ENCODE peak calls at places on chromosomes 5 and 9, in four cellular contexts. One of them, this sample, is unnamed.

GRCh38 chr5:69498384-69498783 is 5.8 kb downstream of the OCLN start:
- DNase-seq in ascending aorta: no peak
- DNase-seq in HFFc6: no peak
- DNase-seq in left lung: no peak
- DNase-seq in this sample: no peak

GRCh38 chr5:149680810-149681221 is 49.3 kb upstream of the PPARGC1B start:
- DNase-seq in ascending aorta: no peak
- DNase-seq in HFFc6: no peak
- DNase-seq in left lung: peak
- DNase-seq in this sample: no peak

GRCh38 chr9:119533509-119533908 is 164.3 kb upstream of the BRINP1 start:
- DNase-seq in ascending aorta: no peak
- DNase-seq in HFFc6: no peak
- DNase-seq in left lung: no peak
- DNase-seq in this sample: no peak

GRCh38 chr5:171419663-171420428 is 399 bp downstream of the FGF18 start:
- DNase-seq in ascending aorta: no peak
- DNase-seq in HFFc6: no peak
- DNase-seq in left lung: no peak
- DNase-seq in this sample: no peak

GRCh38 chr5:41762426-41762825 is 107.8 kb downstream of the OXCT1 start:
- DNase-seq in ascending aorta: no peak
- DNase-seq in HFFc6: no peak
- DNase-seq in left lung: no peak
- DNase-seq in this sample: no peak

GRCh38 chr5:89313804-89314588 is 431.0 kb upstream of the MEF2C start:
- DNase-seq in ascending aorta: no peak
- DNase-seq in HFFc6: peak
- DNase-seq in left lung: no peak
- DNase-seq in this sample: peak

GRCh38 chr9:1726993-1727759 is 288.0 kb upstream of the SMARCA2 start:
- DNase-seq in ascending aorta: no peak
- DNase-seq in HFFc6: no peak
- DNase-seq in left lung: no peak
- DNase-seq in this sample: no peak

GRCh38 chr5:99617335-99617734 is 688.5 kb upstream of the CHD1 start:
- DNase-seq in ascending aorta: no peak
- DNase-seq in HFFc6: no peak
- DNase-seq in left lung: no peak
- DNase-seq in this sample: no peak

GRCh38 chr9:136920832-136921231 is 23.7 kb downstream of the FBXW5 start:
- DNase-seq in ascending aorta: no peak
- DNase-seq in HFFc6: no peak
- DNase-seq in left lung: no peak
- DNase-seq in this sample: no peak

GRCh38 chr9:136694163-136694864 is 7.1 kb upstream of the AGPAT2 start:
- DNase-seq in ascending aorta: no peak
- DNase-seq in HFFc6: no peak
- DNase-seq in left lung: peak
- DNase-seq in this sample: no peak

GRCh38 chr5:79202076-79202475 is 33.9 kb upstream of the JMY start:
- DNase-seq in ascending aorta: no peak
- DNase-seq in HFFc6: peak
- DNase-seq in left lung: no peak
- DNase-seq in this sample: no peak

GRCh38 chr5:96990102-96990501 is 54.2 kb downstream of the LNPEP start:
- DNase-seq in ascending aorta: no peak
- DNase-seq in HFFc6: no peak
- DNase-seq in left lung: no peak
- DNase-seq in this sample: no peak

GRCh38 chr5:51131266-51131665 is 252.0 kb upstream of the ISL1 start:
- DNase-seq in ascending aorta: no peak
- DNase-seq in HFFc6: no peak
- DNase-seq in left lung: no peak
- DNase-seq in this sample: no peak

GRCh38 chr5:171927345-171927941 is 79.0 kb downstream of the FBXW11 start:
- DNase-seq in ascending aorta: no peak
- DNase-seq in HFFc6: no peak
- DNase-seq in left lung: no peak
- DNase-seq in this sample: no peak

GRCh38 chr5:14440598-14441401 is 140.8 kb upstream of the OTULINL start:
- DNase-seq in ascending aorta: no peak
- DNase-seq in HFFc6: peak
- DNase-seq in left lung: no peak
- DNase-seq in this sample: peak

GRCh38 chr5:81397169-81397568 is 3.2 kb upstream of the ACOT12 start:
- DNase-seq in ascending aorta: no peak
- DNase-seq in HFFc6: peak
- DNase-seq in left lung: no peak
- DNase-seq in this sample: no peak

GRCh38 chr5:142697356-142697807 is 11.5 kb upstream of the FGF1 start:
- DNase-seq in ascending aorta: no peak
- DNase-seq in HFFc6: peak
- DNase-seq in left lung: no peak
- DNase-seq in this sample: peak

GRCh38 chr9:121222524-121223171 is 21.0 kb upstream of the RAB14 start:
- DNase-seq in ascending aorta: no peak
- DNase-seq in HFFc6: peak
- DNase-seq in left lung: no peak
- DNase-seq in this sample: no peak
- TF ChIP-seq CTCF in ascending aorta: peak
- TF ChIP-seq CTCF in HFFc6: peak
- TF ChIP-seq CTCF in left lung: peak
- TF ChIP-seq CTCF in this sample: peak

DNA sequence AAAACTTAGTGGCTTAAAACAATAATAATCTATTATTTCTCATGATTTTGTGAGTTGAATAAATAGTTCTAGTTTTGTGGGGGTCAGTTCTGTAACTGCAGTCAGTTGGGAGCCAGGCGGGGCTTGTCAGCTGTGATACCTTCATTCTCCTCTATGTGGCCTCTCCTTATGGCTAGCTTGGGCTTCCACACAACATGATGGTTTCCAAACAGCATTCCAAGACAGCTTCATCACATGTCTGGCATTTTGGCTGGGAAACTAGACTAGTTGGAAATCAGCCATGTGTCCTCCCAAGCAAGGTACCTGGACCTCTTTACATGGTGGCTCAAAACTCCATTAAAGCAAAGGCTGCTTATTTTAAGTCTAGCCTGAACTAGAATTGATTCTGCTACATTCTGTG is 61.4 kb upstream of the RANBP3L start:
- DNase-seq in ascending aorta: no peak
- DNase-seq in HFFc6: peak
- DNase-seq in left lung: no peak
- DNase-seq in this sample: no peak
- TF ChIP-seq CTCF in ascending aorta: no peak
- TF ChIP-seq CTCF in HFFc6: peak
- TF ChIP-seq CTCF in left lung: no peak
- TF ChIP-seq CTCF in this sample: no peak

GRCh38 chr9:129898205-129898604 is 62.9 kb downstream of the USP20 start:
- DNase-seq in ascending aorta: no peak
- DNase-seq in HFFc6: no peak
- DNase-seq in left lung: peak
- DNase-seq in this sample: no peak
- TF ChIP-seq CTCF in ascending aorta: no peak
- TF ChIP-seq CTCF in HFFc6: no peak
- TF ChIP-seq CTCF in left lung: no peak
- TF ChIP-seq CTCF in this sample: no peak

GRCh38 chr5:44536650-44537260 is 147.5 kb upstream of the FGF10 start:
- DNase-seq in ascending aorta: no peak
- DNase-seq in HFFc6: peak
- DNase-seq in left lung: no peak
- DNase-seq in this sample: peak
- TF ChIP-seq CTCF in ascending aorta: peak
- TF ChIP-seq CTCF in HFFc6: peak
- TF ChIP-seq CTCF in left lung: peak
- TF ChIP-seq CTCF in this sample: peak

DNA sequence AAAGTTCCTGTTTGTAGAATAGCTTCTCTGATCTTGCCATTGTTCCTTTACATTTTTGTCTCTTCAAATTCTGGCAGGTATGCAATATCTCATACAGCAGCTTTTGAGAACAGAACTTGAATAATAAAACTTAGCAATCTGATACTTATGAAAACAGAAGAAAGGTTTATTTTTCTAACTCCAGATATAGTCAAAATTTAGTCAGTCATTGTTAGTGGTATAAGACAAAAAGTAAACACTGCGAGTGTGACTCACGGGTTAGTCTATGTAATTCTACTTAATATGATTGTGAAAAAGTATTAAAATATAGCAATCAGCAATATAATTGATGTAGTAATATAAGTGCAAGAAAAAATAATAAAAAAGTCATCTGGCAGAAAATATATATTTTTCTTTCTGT is 910.4 kb downstream of the DNAH5 start:
- DNase-seq in ascending aorta: no peak
- DNase-seq in HFFc6: no peak
- DNase-seq in left lung: no peak
- DNase-seq in this sample: no peak
- TF ChIP-seq CTCF in ascending aorta: no peak
- TF ChIP-seq CTCF in HFFc6: no peak
- TF ChIP-seq CTCF in left lung: no peak
- TF ChIP-seq CTCF in this sample: no peak

This sample was measured in AG09319.